ENCODE peak calls at places on chromosomes 7 and 10, in seven cellular contexts. T, Y, E, C, A, R and K are unnamed samples.

GRCh38 chr7:48083114-48083830 is 5.8 kb upstream of the UPP1 start:
- DNase-seq in T (no peak), C (no peak), A (no peak), R (no peak), E (no peak), Y (no peak), K (no peak)

GRCh38 chr10:106938448-106939014 is 226.0 kb downstream of the SORCS1 start:
- DNase-seq in T (no peak), R (peak), A (no peak), E (no peak), Y (no peak), C (no peak), K (peak)

GRCh38 chr7:159118623-159119022 is 26.0 kb downstream of the VIPR2 start:
- DNase-seq in A (no peak), C (no peak), E (no peak), T (no peak), Y (no peak), R (no peak), K (no peak)

GRCh38 chr10:50453940-50454339 is 169.8 kb downstream of the SGMS1 start:
- DNase-seq in T (no peak), R (no peak), A (no peak), C (no peak), E (no peak), Y (no peak), K (no peak)

GRCh38 chr10:98312349-98312748 is 44.4 kb upstream of the LOXL4 start:
- DNase-seq in A (no peak), Y (no peak), C (no peak), T (no peak), R (no peak), E (no peak), K (no peak)

GRCh38 chr10:96645191-96645721 is 58.4 kb upstream of the TM9SF3 start:
- DNase-seq in T (no peak), E (no peak), Y (no peak), R (peak), C (no peak), A (no peak), K (no peak)

GRCh38 chr10:103540722-103541121 is 47.2 kb downstream of the NEURL1 start:
- DNase-seq in C (no peak), T (no peak), A (no peak), Y (no peak), E (no peak), R (no peak), K (no peak)

GRCh38 chr10:27663611-27664010 is 82.0 kb downstream of the MKX start:
- DNase-seq in Y (no peak), R (no peak), C (no peak), T (no peak), E (no peak), A (no peak), K (no peak)

GRCh38 chr7:131249003-131249402 is 78.7 kb upstream of the MKLN1 start:
- DNase-seq in Y (no peak), A (no peak), T (no peak), C (no peak), R (peak), E (peak), K (no peak)

GRCh38 chr10:26697922-26698608 is 564 bp downstream of the PDSS1 start:
- DNase-seq in T (no peak), A (no peak), C (no peak), E (no peak), Y (peak), R (no peak), K (no peak)

GRCh38 chr10:130301026-130301892 is 165.1 kb downstream of the GLRX3 start:
- DNase-seq in T (peak), E (peak), A (no peak), R (peak), C (peak), Y (no peak), K (peak)

GRCh38 chr7:28130277-28130676 is 50.3 kb downstream of the JAZF1 start:
- DNase-seq in E (no peak), R (no peak), T (no peak), A (no peak), Y (no peak), C (no peak), K (no peak)

GRCh38 chr7:41590951-41591350 is 111.9 kb downstream of the INHBA start:
- DNase-seq in A (no peak), E (no peak), Y (no peak), C (no peak), R (no peak), T (no peak), K (no peak)

GRCh38 chr7:27141591-27142561 is 1.6 kb downstream of the HOXA5 start:
- DNase-seq in A (no peak), C (no peak), Y (peak), E (no peak), R (no peak), T (no peak), K (no peak)

GRCh38 chr7:106819546-106819945 is 45.5 kb upstream of the PIK3CG start:
- DNase-seq in C (no peak), Y (no peak), R (no peak), T (no peak), A (no peak), E (no peak), K (no peak)

GRCh38 chr7:129784437-129784782 is 168.3 kb downstream of the UBE2H start:
- DNase-seq in C (no peak), Y (no peak), R (no peak), A (no peak), T (no peak), E (no peak), K (no peak)

GRCh38 chr7:17130281-17131059 is 168.0 kb upstream of the AHR start:
- DNase-seq in T (no peak), C (no peak), R (peak), E (peak), A (no peak), Y (peak), K (no peak)

GRCh38 chr10:132076578-132077081 is 10.9 kb downstream of the JAKMIP3 start:
- DNase-seq in A (no peak), C (no peak), R (no peak), Y (no peak), T (no peak), E (no peak), K (no peak)

GRCh38 chr7:130966246-130967009 is 232.4 kb upstream of the KLF14 start:
- DNase-seq in R (no peak), E (no peak), C (no peak), Y (no peak), A (no peak), T (no peak), K (no peak)

GRCh38 chr10:71435571-71436267 is 39.0 kb downstream of the CDH23 start:
- DNase-seq in R (no peak), T (no peak), C (no peak), E (no peak), A (no peak), Y (no peak), K (no peak)

GRCh38 chr7:143281529-143281928 is 3.2 kb upstream of the TMEM139 start:
- DNase-seq in R (no peak), C (no peak), A (no peak), Y (no peak), T (no peak), E (no peak), K (no peak)

GRCh38 chr7:34322841-34323240 is 335.2 kb upstream of the NPSR1 start:
- DNase-seq in T (no peak), C (peak), A (no peak), E (no peak), Y (no peak), R (no peak), K (peak)

GRCh38 chr10:108709927-108710722 is 1213.2 kb downstream of the XPNPEP1 start:
- DNase-seq in A (no peak), C (no peak), T (no peak), E (no peak), R (no peak), Y (no peak), K (no peak)

GRCh38 chr7:65983965-65984654 is 2.1 kb upstream of the GUSB start:
- DNase-seq in C (no peak), A (no peak), R (no peak), T (no peak), Y (no peak), E (no peak), K (peak)

GRCh38 chr10:91935886-91936285 is 12.3 kb downstream of the BTAF1 start:
- DNase-seq in T (no peak), C (no peak), A (no peak), Y (no peak), R (no peak), E (no peak), K (no peak)

GRCh38 chr7:159051916-159052315 is 92.8 kb downstream of the VIPR2 start:
- DNase-seq in R (no peak), E (no peak), T (no peak), C (peak), Y (no peak), A (no peak), K (peak)

GRCh38 chr10:47241256-47241655 is 58.7 kb upstream of the GDF10 start:
- DNase-seq in T (no peak), R (no peak), A (no peak), C (no peak), Y (no peak), E (no peak), K (no peak)

GRCh38 chr10:86817246-86817645 is 60.8 kb downstream of the BMPR1A start:
- DNase-seq in T (no peak), A (no peak), Y (no peak), E (no peak), R (no peak), C (no peak), K (no peak)

GRCh38 chr7:104848386-104848990 is 165.5 kb upstream of the KMT2E start:
- DNase-seq in A (no peak), Y (peak), R (peak), C (peak), E (peak), T (peak), K (peak)

GRCh38 chr10:4596951-4597350 is 229.1 kb upstream of the AKR1E2 start:
- DNase-seq in T (no peak), R (no peak), Y (no peak), A (no peak), C (no peak), E (no peak), K (no peak)

GRCh38 chr10:44714451-44714850 is 196.7 kb upstream of the TMEM72 start:
- DNase-seq in R (no peak), C (no peak), E (no peak), T (no peak), A (no peak), Y (no peak), K (no peak)

GRCh38 chr10:5652746-5653145 is 13.6 kb downstream of the ASB13 start:
- DNase-seq in Y (no peak), C (no peak), A (no peak), R (no peak), E (no peak), T (no peak), K (no peak)

GRCh38 chr7:139840776-139841175 is 11.7 kb downstream of the TBXAS1 start:
- DNase-seq in R (no peak), T (no peak), C (no peak), Y (no peak), A (no peak), E (no peak), K (no peak)